ENCODE peak calls at places on chromosome 2, in four cellular contexts. I is left ventricle myocardium inferior, K is body of pancreas, L is GM23338. M is an unnamed sample.

GRCh38 chr2:47422016-47422415 is 19.1 kb downstream of the MSH2 start:
- DNase-seq in I (no peak), K (no peak), L (no peak), M (no peak)

GRCh38 chr2:139033300-139033699 is 253.1 kb upstream of the NXPH2 start:
- DNase-seq in I (no peak), K (no peak), L (no peak), M (no peak)

GRCh38 chr2:151853070-151853758 is 25.0 kb upstream of the ARL5A start:
- DNase-seq in I (no peak), K (no peak), L (no peak), M (no peak)

GRCh38 chr2:39220136-39220535 is 23.6 kb downstream of the CDKL4 start:
- DNase-seq in I (no peak), K (no peak), L (no peak), M (no peak)

GRCh38 chr2:106839849-106840595 is 45.9 kb downstream of the ST6GAL2 start:
- DNase-seq in I (no peak), K (peak), L (peak), M (no peak)

GRCh38 chr2:27442282-27442980 is at the start of gene KRTCAP3:
- DNase-seq in I (no peak), K (peak), L (peak), M (peak)

GRCh38 chr2:188902906-188903305 is 71.3 kb upstream of the COL3A1 start:
- DNase-seq in I (no peak), K (no peak), L (no peak), M (no peak)

GRCh38 chr2:217555075-217555876 is 447.5 kb downstream of the TNS1 start:
- DNase-seq in I (no peak), K (no peak), L (peak), M (no peak)

GRCh38 chr2:149064365-149064841 is 25.9 kb downstream of the LYPD6B start:
- DNase-seq in I (no peak), K (peak), L (no peak), M (no peak)

GRCh38 chr2:230924470-230925341 is at the start of gene GPR55:
- DNase-seq in I (no peak), K (no peak), L (peak), M (peak)

GRCh38 chr2:226447896-226448295 is 351.7 kb downstream of the IRS1 start:
- DNase-seq in I (no peak), K (no peak), L (no peak), M (no peak)

GRCh38 chr2:142557391-142557790 is 320.1 kb upstream of the KYNU start:
- DNase-seq in I (no peak), K (no peak), L (no peak), M (no peak)

GRCh38 chr2:182426082-182426914 is 538 bp downstream of the PDE1A start:
- DNase-seq in I (no peak), K (peak), L (no peak), M (peak)

GRCh38 chr2:9135804-9136558 is 70.6 kb upstream of the ASAP2 start:
- DNase-seq in I (no peak), K (no peak), L (no peak), M (no peak)

GRCh38 chr2:241540766-241541561 is 17.6 kb upstream of the BOK start:
- DNase-seq in I (peak), K (peak), L (peak), M (peak)

GRCh38 chr2:11343626-11344341 is 652 bp downstream of the ROCK2 start:
- DNase-seq in I (peak), K (peak), L (peak), M (peak)

GRCh38 chr2:25305809-25306208 is 35.9 kb downstream of the DNMT3A start:
- DNase-seq in I (peak), K (no peak), L (no peak), M (no peak)

GRCh38 chr2:71736091-71736878 is 282.9 kb downstream of the DYSF start:
- DNase-seq in I (peak), K (no peak), L (no peak), M (no peak)

GRCh38 chr2:164039270-164039669 is 303.5 kb upstream of the FIGN start:
- DNase-seq in I (no peak), K (no peak), L (no peak), M (no peak)

GRCh38 chr2:171248205-171248662 is 87.5 kb upstream of the TLK1 start:
- DNase-seq in I (no peak), K (no peak), L (no peak), M (no peak)

GRCh38 chr2:186347472-186347871 is 138.6 kb upstream of the ZC3H15 start:
- DNase-seq in I (no peak), K (no peak), L (no peak), M (no peak)

GRCh38 chr2:12106440-12107080 is 360.1 kb downstream of the LPIN1 start:
- DNase-seq in I (peak), K (peak), L (no peak), M (peak)

GRCh38 chr2:97761192-97761591 is 47.8 kb downstream of the ZAP70 start:
- DNase-seq in I (no peak), K (no peak), L (no peak), M (no peak)

GRCh38 chr2:199488772-199489400 is 31.1 kb upstream of the SATB2 start:
- DNase-seq in I (no peak), K (peak), L (peak), M (peak)

GRCh38 chr2:12261993-12262680 is 454.6 kb upstream of the TRIB2 start:
- DNase-seq in I (no peak), K (no peak), L (peak), M (no peak)

GRCh38 chr2:128317186-128317897 is 1.3 kb downstream of the HS6ST1 start:
- DNase-seq in I (no peak), K (peak), L (peak), M (peak)

GRCh38 chr2:22885245-22885644 is 499.7 kb upstream of the KLHL29 start:
- DNase-seq in I (no peak), K (no peak), L (peak), M (no peak)

GRCh38 chr2:74740395-74741075 is 86.5 kb downstream of the SEMA4F start:
- DNase-seq in I (peak), K (peak), L (no peak), M (peak)
- TF ChIP-seq CTCF in I (no peak), K (no peak), L (no peak), M (no peak)

GRCh38 chr2:95276244-95276887 is 2.1 kb downstream of the PROM2 start:
- DNase-seq in I (no peak), K (peak), L (no peak), M (no peak)

GRCh38 chr2:95276888-95277245 is 2.6 kb downstream of the PROM2 start:
- DNase-seq in I (no peak), K (no peak), L (no peak), M (no peak)

GRCh38 chr2:95278051-95278471 is 3.8 kb downstream of the PROM2 start:
- DNase-seq in I (peak), K (no peak), L (no peak), M (no peak)

GRCh38 chr2:95278637-95279225 is 4.5 kb downstream of the PROM2 start:
- DNase-seq in I (peak), K (no peak), L (no peak), M (no peak)

DNA sequence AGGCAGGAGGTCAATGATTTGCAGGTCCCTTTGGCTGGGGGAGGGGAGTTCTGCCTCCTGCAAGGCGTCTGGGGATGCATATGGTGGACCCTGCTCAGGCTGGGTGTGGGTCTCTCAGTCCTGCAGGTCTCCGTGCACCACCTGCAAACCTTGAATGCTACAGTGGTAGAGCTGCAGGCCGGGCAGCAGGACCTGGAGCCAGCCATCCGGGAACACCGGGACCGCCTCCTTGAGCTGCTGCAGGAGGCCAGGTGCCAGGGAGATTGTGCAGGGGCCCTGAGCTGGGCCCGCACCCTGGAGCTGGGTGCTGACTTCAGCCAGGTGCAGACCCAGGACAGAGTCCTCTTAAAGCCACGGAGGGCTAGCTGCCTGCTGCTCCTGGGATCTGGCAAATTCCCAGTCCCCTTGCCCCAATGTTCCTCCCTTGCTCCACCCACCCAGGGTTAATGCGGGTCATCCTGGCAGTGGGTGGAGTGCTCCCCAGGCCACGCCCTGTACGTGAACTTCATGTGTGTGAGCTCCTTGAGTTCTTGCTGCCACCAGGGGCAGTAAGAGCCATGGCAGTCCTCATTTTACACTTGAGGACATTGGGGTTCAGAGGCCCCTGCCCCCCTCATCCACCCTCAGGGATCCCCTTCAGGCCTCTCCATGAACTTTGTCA is 3.1 kb downstream of the PROM2 start:
- DNase-seq in I (peak), K (peak), L (peak), M (no peak)
- TF ChIP-seq CTCF in I (no peak), K (peak), L (peak), M (no peak)

GRCh38 chr2:210562136-210563080 is 6.0 kb downstream of the CPS1 start:
- DNase-seq in I (no peak), K (no peak), L (no peak), M (no peak)

GRCh38 chr2:210567279-210567678 is 10.9 kb downstream of the CPS1 start:
- DNase-seq in I (no peak), K (no peak), L (no peak), M (no peak)

DNA sequence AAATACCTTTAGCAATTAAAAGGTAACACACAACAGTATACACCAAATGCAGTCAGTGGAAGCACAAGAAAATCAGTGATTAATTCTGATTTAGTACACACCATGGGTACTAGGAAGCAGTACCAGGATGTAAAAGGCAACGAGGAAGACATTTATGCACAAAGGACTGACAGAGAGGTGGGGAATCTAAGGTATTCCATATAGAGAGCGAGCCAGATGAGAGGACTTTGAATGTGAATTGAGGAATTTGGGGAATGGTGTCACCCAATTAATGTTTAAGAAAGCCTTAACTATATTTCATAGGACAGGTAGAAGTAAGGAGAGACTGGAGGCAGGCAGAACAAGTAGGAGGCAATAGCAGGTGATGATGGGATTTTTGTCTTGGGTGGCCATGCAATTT is 11.7 kb downstream of the CPS1 start:
- DNase-seq in I (no peak), K (no peak), L (peak), M (no peak)
- TF ChIP-seq CTCF in I (no peak), K (no peak), L (no peak), M (no peak)

DNA sequence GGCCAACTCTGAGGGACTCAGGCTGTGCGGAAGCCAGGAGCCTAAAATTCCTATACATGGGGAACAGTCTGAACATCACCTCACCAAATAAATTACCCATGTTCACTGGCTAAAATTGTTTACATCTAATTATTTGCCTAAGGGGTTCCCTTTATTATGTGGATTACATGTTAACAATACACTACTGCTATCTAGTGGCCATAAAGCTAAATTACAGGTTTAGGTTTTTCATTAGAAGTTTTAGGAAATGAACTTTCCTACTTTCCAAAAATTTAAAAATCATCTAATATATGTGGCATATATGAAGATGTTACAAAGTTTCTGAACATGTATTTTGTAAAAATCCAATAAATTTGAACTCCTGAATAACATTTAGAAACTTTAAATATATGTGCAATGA is 40.3 kb downstream of the PLA2R1 start:
- DNase-seq in I (no peak), K (no peak), L (peak), M (no peak)
- TF ChIP-seq CTCF in I (peak), K (peak), L (no peak), M (no peak)

GRCh38 chr2:74439373-74440004 is 2.2 kb downstream of the RTKN start:
- DNase-seq in I (no peak), K (no peak), L (no peak), M (no peak)

GRCh38 chr2:74441690-74442482 is at the start of gene RTKN:
- DNase-seq in I (peak), K (peak), L (peak), M (peak)

GRCh38 chr2:74441111-74441689 is 537 bp downstream of the RTKN start:
- DNase-seq in I (no peak), K (no peak), L (peak), M (no peak)

GRCh38 chr2:74440005-74440377 is 1.7 kb downstream of the RTKN start:
- DNase-seq in I (peak), K (peak), L (peak), M (peak)

GRCh38 chr2:74440378-74441110 is 1.2 kb downstream of the RTKN start:
- DNase-seq in I (peak), K (peak), L (peak), M (peak)
- TF ChIP-seq CTCF in I (peak), K (peak), L (no peak), M (no peak)

DNA sequence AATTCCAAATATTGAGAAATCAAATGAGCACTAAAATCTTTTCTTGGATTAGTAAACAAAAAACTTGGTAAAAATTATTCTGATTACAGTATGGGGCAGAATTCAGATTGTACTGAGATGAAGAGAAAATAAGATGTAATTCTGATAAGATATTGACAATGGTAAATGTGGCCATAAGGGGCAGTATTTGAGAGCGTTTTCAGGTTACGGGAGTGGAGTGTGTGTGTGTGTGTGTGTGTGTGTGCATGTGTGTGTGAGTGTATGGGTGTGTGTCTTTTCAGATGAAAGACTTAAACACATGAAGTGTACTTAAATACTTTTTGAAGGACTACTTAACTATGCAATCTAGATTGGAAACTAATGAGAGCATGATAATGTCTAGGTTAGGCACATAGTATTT is 217.8 kb upstream of the ITGA4 start:
- DNase-seq in I (no peak), K (no peak), L (peak), M (no peak)
- TF ChIP-seq CTCF in I (no peak), K (no peak), L (peak), M (no peak)

GRCh38 chr2:43267393-43267792 is 41.0 kb upstream of the ZFP36L2 start:
- DNase-seq in I (no peak), K (no peak), L (no peak), M (no peak)

GRCh38 chr2:43269706-43270105 is 43.3 kb upstream of the ZFP36L2 start:
- DNase-seq in I (peak), K (peak), L (no peak), M (no peak)

GRCh38 chr2:43270461-43270860 is 44.1 kb upstream of the ZFP36L2 start:
- DNase-seq in I (no peak), K (no peak), L (no peak), M (no peak)

GRCh38 chr2:43268066-43268971 is 41.9 kb upstream of the ZFP36L2 start:
- DNase-seq in I (no peak), K (no peak), L (no peak), M (no peak)

DNA sequence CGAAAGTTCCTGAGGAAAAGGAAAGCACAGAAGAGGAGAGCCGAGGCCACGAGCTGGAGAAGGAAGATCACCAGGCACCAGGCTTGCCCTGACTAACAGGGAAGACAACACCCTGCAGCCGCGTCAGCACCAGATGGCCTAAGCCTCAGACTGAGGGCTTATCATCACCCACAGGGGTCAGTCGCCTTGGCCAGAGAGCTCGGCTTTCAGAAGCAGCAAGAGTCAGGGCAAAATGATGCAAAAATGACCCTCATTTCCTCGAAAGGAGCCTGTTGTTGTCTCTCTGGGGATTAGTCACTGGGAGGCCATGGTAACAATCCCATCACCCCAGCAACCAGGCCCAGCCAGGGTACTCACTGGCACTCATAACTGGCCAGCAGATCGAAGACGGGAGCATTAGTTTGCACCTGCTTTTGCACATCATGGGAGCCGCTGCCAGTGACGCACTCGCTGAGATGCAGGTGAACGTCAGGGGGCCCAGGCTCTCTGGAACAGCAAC is 42.7 kb upstream of the ZFP36L2 start:
- DNase-seq in I (peak), K (peak), L (no peak), M (no peak)
- TF ChIP-seq CTCF in I (peak), K (no peak), L (no peak), M (no peak)

DNA sequence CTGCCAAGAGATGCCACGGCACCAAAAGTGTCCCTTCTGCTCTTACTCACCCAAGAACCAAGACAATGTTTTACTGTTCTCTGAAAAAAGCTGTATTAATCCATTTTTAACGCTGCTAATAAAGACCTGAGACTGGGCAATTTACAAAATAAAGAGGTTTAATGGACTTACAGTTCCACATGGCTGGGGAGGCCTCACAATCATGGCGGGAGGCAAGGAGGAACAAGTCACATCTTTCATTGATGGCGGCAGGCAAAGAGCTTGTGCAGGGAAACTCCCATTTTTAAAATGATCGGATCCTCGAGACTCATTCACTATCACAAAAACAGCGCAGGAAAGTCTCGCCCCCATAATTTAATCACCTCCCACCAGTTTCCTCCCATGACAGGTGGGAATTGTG is 1.9 kb upstream of the STAT1 start:
- DNase-seq in I (no peak), K (no peak), L (no peak), M (no peak)
- TF ChIP-seq CTCF in I (no peak), K (no peak), L (no peak), M (no peak)

GRCh38 chr2:132670104-132670960 is at the start of gene LYPD1:
- DNase-seq in I (peak), K (peak), L (peak), M (peak)
- TF ChIP-seq CTCF in I (no peak), K (no peak), L (peak), M (no peak)

GRCh38 chr2:224976629-224977525 is 65.4 kb downstream of the DOCK10 start:
- DNase-seq in I (no peak), K (no peak), L (no peak), M (no peak)
- TF ChIP-seq CTCF in I (no peak), K (no peak), L (no peak), M (no peak)

M was measured in Calu3.